ENCODE peak calls at places on chromosomes 6 and 20, in four cellular contexts. D is GM12878, S is K562, J is GM12891. A is an unnamed sample.

GRCh38 chr6:68364276-68364785 is 270.8 kb upstream of the ADGRB3 start:
- DNase-seq in S (no peak), J (no peak), D (no peak), A (no peak)

GRCh38 chr6:168949876-168950499 is 303.7 kb downstream of the THBS2 start:
- DNase-seq in D (no peak), J (no peak), S (no peak), A (no peak)

GRCh38 chr6:21596379-21597242 is 3.1 kb downstream of the SOX4 start:
- DNase-seq in D (no peak), J (peak; percentile 14), S (no peak), A (peak; percentile 17)

GRCh38 chr20:46458891-46459750 is 52.7 kb upstream of the ELMO2 start:
- DNase-seq in J (no peak), S (no peak), D (peak; percentile 8), A (no peak)

GRCh38 chr20:47576516-47577033 is 74.9 kb downstream of the NCOA3 start:
- DNase-seq in S (peak; percentile 90), J (no peak), D (peak; percentile 46), A (no peak)

GRCh38 chr6:30213999-30214982 is 1.1 kb upstream of the TRIM26 start:
- DNase-seq in D (peak; percentile 33), S (peak; percentile 37), J (no peak), A (peak; percentile 60)

GRCh38 chr6:2740601-2741000 is 10.1 kb downstream of the MYLK4 start:
- DNase-seq in S (no peak), J (no peak), D (no peak), A (no peak)

GRCh38 chr20:434221-434620 is 26.1 kb downstream of the RBCK1 start:
- DNase-seq in D (no peak), S (no peak), J (no peak), A (no peak)

GRCh38 chr6:166087246-166087645 is 80.4 kb downstream of the TBXT start:
- DNase-seq in S (no peak), J (no peak), D (no peak), A (no peak)

GRCh38 chr20:2692036-2692885 is at the start of gene EBF4:
- DNase-seq in J (peak; percentile 63), S (peak; percentile 22), D (no peak), A (no peak)

GRCh38 chr20:23048283-23049200 is 930 bp downstream of the THBD start:
- DNase-seq in D (no peak), S (no peak), J (peak; percentile 36), A (peak; percentile 84)

GRCh38 chr20:32480361-32481199 is 104.6 kb downstream of the NOL4L start:
- DNase-seq in D (no peak), J (no peak), S (no peak), A (no peak)

GRCh38 chr6:56255370-56255769 is 8.0 kb upstream of the COL21A1 start:
- DNase-seq in J (no peak), D (no peak), S (no peak), A (no peak)

GRCh38 chr6:18072841-18073240 is 49.6 kb downstream of the NHLRC1 start:
- DNase-seq in S (no peak), J (no peak), D (no peak), A (no peak)

GRCh38 chr6:53530346-53530745 is 14.6 kb downstream of the GCLC start:
- DNase-seq in J (no peak), D (no peak), S (no peak), A (no peak)
- TF ChIP-seq SPI1 in J (no peak), D (no peak), S (no peak), A (no peak)

DNA sequence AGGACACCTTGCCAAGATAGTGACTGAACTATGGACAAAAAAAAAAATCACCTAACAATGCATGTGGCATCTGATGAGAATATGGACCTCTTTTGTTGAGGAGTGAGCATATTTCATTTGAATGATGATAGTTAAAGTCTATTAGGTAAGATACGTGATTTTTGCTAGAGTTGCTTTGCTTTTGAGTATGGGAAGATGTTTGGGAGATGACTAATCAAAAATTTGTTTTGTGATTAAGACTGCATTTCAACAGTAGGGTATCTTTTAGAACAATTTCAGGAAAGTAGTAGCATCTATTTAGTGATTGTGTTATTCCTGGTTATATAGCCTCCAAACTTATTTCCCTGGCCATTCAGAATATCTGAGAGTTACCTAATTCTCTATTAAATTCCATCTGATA is 878.6 kb upstream of the CITED2 start:
- DNase-seq in S (no peak), D (no peak), J (no peak), A (no peak)
- TF ChIP-seq SPI1 in S (no peak), D (no peak), J (no peak), A (no peak)

DNA sequence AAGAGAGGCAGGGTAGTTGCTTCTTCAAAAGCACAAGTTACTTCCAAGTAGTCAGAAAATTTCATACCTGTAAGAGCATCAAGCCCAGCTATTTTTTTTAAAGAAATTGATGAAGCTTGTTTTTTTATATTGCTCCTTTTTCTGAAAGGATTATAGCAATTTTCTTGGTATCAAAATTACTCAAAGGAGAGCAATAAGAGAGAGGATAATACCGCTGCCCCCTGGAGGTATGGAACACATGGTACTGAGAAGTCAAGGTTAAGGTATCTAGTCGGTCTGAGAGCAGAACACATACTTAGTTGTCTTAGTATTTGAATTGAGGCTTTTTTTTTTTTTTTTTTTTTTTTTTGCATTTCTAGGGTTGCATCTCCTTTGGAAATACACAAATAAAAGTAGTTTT is 59.4 kb downstream of the ADGRF5 start:
- DNase-seq in D (no peak), J (no peak), S (no peak), A (no peak)
- TF ChIP-seq SPI1 in D (no peak), J (no peak), S (no peak), A (no peak)

GRCh38 chr6:88919032-88919431 is 44.4 kb downstream of the RNGTT start:
- DNase-seq in D (no peak), S (no peak), J (no peak), A (no peak)

GRCh38 chr6:88920088-88920487 is 43.3 kb downstream of the RNGTT start:
- DNase-seq in S (no peak), D (no peak), J (no peak), A (no peak)

GRCh38 chr6:88921734-88922133 is 41.7 kb downstream of the RNGTT start:
- DNase-seq in D (no peak), S (no peak), J (no peak), A (no peak)

GRCh38 chr6:88920777-88921728 is 42.4 kb downstream of the RNGTT start:
- DNase-seq in D (no peak), S (no peak), J (no peak), A (no peak)

DNA sequence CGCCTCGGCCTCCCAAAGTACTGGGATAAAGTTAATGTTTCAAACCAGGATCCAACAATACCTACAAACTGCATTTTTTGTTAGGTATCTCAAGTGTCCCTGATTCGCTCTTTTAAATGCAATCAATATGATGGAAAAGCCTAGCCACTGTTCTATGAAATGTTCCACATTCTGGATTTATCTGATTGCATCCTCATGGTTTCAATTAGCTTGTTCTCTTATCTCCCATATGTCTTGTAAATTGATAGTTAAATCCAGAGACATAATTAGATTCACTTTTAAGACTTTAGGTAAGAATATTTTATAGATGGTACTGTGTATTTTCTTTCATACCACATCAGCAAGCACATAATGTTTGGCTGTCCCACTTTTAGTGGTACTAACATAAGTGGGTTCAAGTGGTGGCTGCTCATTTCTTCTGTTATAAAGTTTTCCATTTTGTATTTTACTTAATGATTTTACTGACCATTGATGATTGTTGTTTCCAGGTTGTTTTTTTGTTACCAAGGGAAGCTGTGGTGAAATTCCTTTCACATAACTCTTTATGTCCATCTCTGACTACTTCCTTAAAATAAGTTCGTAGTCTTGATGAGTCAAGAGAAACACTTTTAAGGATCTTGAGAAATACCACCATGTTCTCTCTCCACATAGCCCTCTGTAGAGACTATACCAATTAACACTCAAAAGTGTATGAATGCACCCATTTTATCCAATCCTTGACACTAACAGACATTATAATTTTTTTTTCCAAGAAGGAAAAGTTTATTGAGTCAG is 40.5 kb downstream of the RNGTT start:
- DNase-seq in S (no peak), J (no peak), D (no peak), A (peak; percentile 49)
- TF ChIP-seq SPI1 in S (no peak), J (no peak), D (no peak), A (peak; percentile 12)